ENCODE peak calls at places on chromosomes 12 and 14, in five cellular contexts. X is SW 1271, T is DMS53, M is H54, B is left cardiac atrium. J is an unnamed sample.

GRCh38 chr12:93243689-93244513 is 133.8 kb upstream of the NUDT4 start:
- DNase-seq in X (no peak), T (peak), M (no peak), B (no peak), J (peak)

GRCh38 chr12:6735448-6736191 is 11.8 kb downstream of the COPS7A start:
- DNase-seq in X (peak), T (peak), M (peak), B (peak), J (no peak)

GRCh38 chr12:11724888-11725310 is 75.4 kb downstream of the ETV6 start:
- DNase-seq in X (no peak), T (no peak), M (no peak), B (peak), J (no peak)

GRCh38 chr12:108004368-108004767 is 124.7 kb upstream of the WSCD2 start:
- DNase-seq in X (no peak), T (no peak), M (no peak), B (no peak), J (no peak)

GRCh38 chr12:58981961-58982360 is 61.7 kb upstream of the LRIG3 start:
- DNase-seq in X (no peak), T (no peak), M (no peak), B (no peak), J (no peak)

GRCh38 chr14:54902143-54902520 is 494 bp downstream of the GCH1 start:
- DNase-seq in X (peak), T (peak), M (peak), B (peak), J (no peak)

GRCh38 chr12:105235747-105236476 is at the start of gene APPL2:
- DNase-seq in X (peak), T (peak), M (peak), B (peak), J (peak)

GRCh38 chr14:66234411-66234810 is 251.8 kb upstream of the CCDC196 start:
- DNase-seq in X (no peak), T (no peak), M (no peak), B (no peak), J (no peak)